ENCODE peak calls at places on chromosomes 2 and 18, in seven cellular contexts. One of them, this sample, is unnamed.
A peak's percentile ranks its signal among the peaks of the same experiment; 100 is the strongest.

GRCh38 chr2:221374234-221374633 is 197.9 kb downstream of the EPHA4 start:
- DNase-seq in thoracic aorta: no peak
- DNase-seq in colonic mucosa: no peak
- DNase-seq in upper lobe of right lung: no peak
- DNase-seq in spleen: no peak
- DNase-seq in body of pancreas: no peak
- DNase-seq in left ventricle myocardium inferior: no peak
- DNase-seq in this sample: no peak

GRCh38 chr2:242046184-242046826 is 176.8 kb downstream of the RTP5 start:
- DNase-seq in spleen: no peak
- DNase-seq in colonic mucosa: no peak
- DNase-seq in thoracic aorta: no peak
- DNase-seq in body of pancreas: no peak
- DNase-seq in upper lobe of right lung: no peak
- DNase-seq in left ventricle myocardium inferior: no peak
- DNase-seq in this sample: no peak

GRCh38 chr2:6341730-6342129 is 524.0 kb downstream of the CMPK2 start:
- DNase-seq in left ventricle myocardium inferior: no peak
- DNase-seq in colonic mucosa: no peak
- DNase-seq in spleen: no peak
- DNase-seq in upper lobe of right lung: no peak
- DNase-seq in body of pancreas: no peak
- DNase-seq in thoracic aorta: no peak
- DNase-seq in this sample: no peak

GRCh38 chr18:46260879-46261143 is 156.6 kb downstream of the HAUS1 start:
- DNase-seq in upper lobe of right lung: no peak
- DNase-seq in thoracic aorta: no peak
- DNase-seq in left ventricle myocardium inferior: no peak
- DNase-seq in body of pancreas: no peak
- DNase-seq in spleen: no peak
- DNase-seq in colonic mucosa: no peak
- DNase-seq in this sample: no peak

GRCh38 chr2:64525323-64525625 is 1.1 kb downstream of the AFTPH start:
- DNase-seq in body of pancreas: no peak
- DNase-seq in left ventricle myocardium inferior: no peak
- DNase-seq in upper lobe of right lung: no peak
- DNase-seq in colonic mucosa: peak; percentile 44
- DNase-seq in spleen: no peak
- DNase-seq in thoracic aorta: no peak
- DNase-seq in this sample: peak; percentile 60

GRCh38 chr2:5846881-5847280 is 154.7 kb downstream of the SOX11 start:
- DNase-seq in thoracic aorta: no peak
- DNase-seq in spleen: no peak
- DNase-seq in colonic mucosa: no peak
- DNase-seq in body of pancreas: no peak
- DNase-seq in upper lobe of right lung: no peak
- DNase-seq in left ventricle myocardium inferior: no peak
- DNase-seq in this sample: no peak

GRCh38 chr18:56139792-56140254 is 498.6 kb downstream of the TXNL1 start:
- DNase-seq in left ventricle myocardium inferior: peak; percentile 51
- DNase-seq in colonic mucosa: no peak
- DNase-seq in upper lobe of right lung: peak; percentile 61
- DNase-seq in body of pancreas: peak; percentile 13
- DNase-seq in thoracic aorta: no peak
- DNase-seq in spleen: no peak
- DNase-seq in this sample: no peak

GRCh38 chr2:9824956-9825720 is 18.1 kb upstream of the TAF1B start:
- DNase-seq in upper lobe of right lung: no peak
- DNase-seq in body of pancreas: no peak
- DNase-seq in spleen: no peak
- DNase-seq in thoracic aorta: no peak
- DNase-seq in colonic mucosa: no peak
- DNase-seq in left ventricle myocardium inferior: no peak
- DNase-seq in this sample: no peak

GRCh38 chr18:5057348-5058012 is 139.6 kb downstream of the AKAIN1 start:
- DNase-seq in body of pancreas: peak; percentile 71
- DNase-seq in upper lobe of right lung: no peak
- DNase-seq in spleen: no peak
- DNase-seq in thoracic aorta: no peak
- DNase-seq in colonic mucosa: peak; percentile 33
- DNase-seq in left ventricle myocardium inferior: peak; percentile 23
- DNase-seq in this sample: peak; percentile 56

GRCh38 chr2:119746836-119747235 is 12.9 kb upstream of the PTPN4 start:
- DNase-seq in spleen: no peak
- DNase-seq in body of pancreas: no peak
- DNase-seq in thoracic aorta: no peak
- DNase-seq in colonic mucosa: no peak
- DNase-seq in left ventricle myocardium inferior: no peak
- DNase-seq in upper lobe of right lung: no peak
- DNase-seq in this sample: no peak

GRCh38 chr2:13230221-13230620 is 513.5 kb downstream of the TRIB2 start:
- DNase-seq in body of pancreas: no peak
- DNase-seq in colonic mucosa: no peak
- DNase-seq in upper lobe of right lung: no peak
- DNase-seq in thoracic aorta: no peak
- DNase-seq in left ventricle myocardium inferior: no peak
- DNase-seq in spleen: no peak
- DNase-seq in this sample: no peak

GRCh38 chr2:151374426-151374825 is 17.0 kb downstream of the TNFAIP6 start:
- DNase-seq in body of pancreas: no peak
- DNase-seq in spleen: no peak
- DNase-seq in upper lobe of right lung: no peak
- DNase-seq in left ventricle myocardium inferior: no peak
- DNase-seq in thoracic aorta: no peak
- DNase-seq in colonic mucosa: no peak
- DNase-seq in this sample: no peak

GRCh38 chr2:167192833-167193232 is 304.6 kb downstream of the XIRP2 start:
- DNase-seq in body of pancreas: no peak
- DNase-seq in thoracic aorta: no peak
- DNase-seq in spleen: no peak
- DNase-seq in left ventricle myocardium inferior: no peak
- DNase-seq in colonic mucosa: no peak
- DNase-seq in upper lobe of right lung: no peak
- DNase-seq in this sample: no peak

GRCh38 chr18:21184396-21184996 is 57.5 kb upstream of the GREB1L start:
- DNase-seq in colonic mucosa: no peak
- DNase-seq in thoracic aorta: no peak
- DNase-seq in left ventricle myocardium inferior: no peak
- DNase-seq in body of pancreas: no peak
- DNase-seq in spleen: no peak
- DNase-seq in upper lobe of right lung: no peak
- DNase-seq in this sample: no peak

GRCh38 chr2:70214958-70215357 is 24.1 kb upstream of the C2orf42 start:
- DNase-seq in body of pancreas: no peak
- DNase-seq in colonic mucosa: no peak
- DNase-seq in upper lobe of right lung: no peak
- DNase-seq in left ventricle myocardium inferior: no peak
- DNase-seq in spleen: no peak
- DNase-seq in thoracic aorta: no peak
- DNase-seq in this sample: no peak

GRCh38 chr18:23779696-23780303 is 90.5 kb downstream of the LAMA3 start:
- DNase-seq in upper lobe of right lung: no peak
- DNase-seq in thoracic aorta: no peak
- DNase-seq in body of pancreas: no peak
- DNase-seq in spleen: no peak
- DNase-seq in colonic mucosa: no peak
- DNase-seq in left ventricle myocardium inferior: no peak
- DNase-seq in this sample: no peak

GRCh38 chr2:61471905-61472805 is 1.3 kb upstream of the USP34 start:
- DNase-seq in upper lobe of right lung: no peak
- DNase-seq in spleen: no peak
- DNase-seq in body of pancreas: peak; percentile 46
- DNase-seq in thoracic aorta: no peak
- DNase-seq in left ventricle myocardium inferior: no peak
- DNase-seq in colonic mucosa: peak; percentile 49
- DNase-seq in this sample: peak; percentile 55

GRCh38 chr2:209340522-209340921 is 83.3 kb upstream of the MAP2 start:
- DNase-seq in left ventricle myocardium inferior: no peak
- DNase-seq in upper lobe of right lung: no peak
- DNase-seq in thoracic aorta: no peak
- DNase-seq in body of pancreas: no peak
- DNase-seq in spleen: no peak
- DNase-seq in colonic mucosa: no peak
- DNase-seq in this sample: no peak

GRCh38 chr2:232527905-232528470 is 2.0 kb downstream of the CHRND start:
- DNase-seq in colonic mucosa: no peak
- DNase-seq in left ventricle myocardium inferior: no peak
- DNase-seq in spleen: no peak
- DNase-seq in body of pancreas: no peak
- DNase-seq in upper lobe of right lung: no peak
- DNase-seq in thoracic aorta: no peak
- DNase-seq in this sample: peak; percentile 11
- H3K4me3 ChIP-seq in colonic mucosa: no peak overlapping the region
- H3K4me3 ChIP-seq in left ventricle myocardium inferior: no peak overlapping the region
- H3K4me3 ChIP-seq in spleen: no peak overlapping the region
- H3K4me3 ChIP-seq in body of pancreas: no peak overlapping the region
- H3K4me3 ChIP-seq in upper lobe of right lung: no peak overlapping the region
- H3K4me3 ChIP-seq in thoracic aorta: no peak overlapping the region
- H3K4me3 ChIP-seq in this sample: no peak overlapping the region

GRCh38 chr18:26621161-26622026 is 73.0 kb upstream of the KCTD1 start:
- DNase-seq in colonic mucosa: peak; percentile 63
- DNase-seq in upper lobe of right lung: peak; percentile 76
- DNase-seq in thoracic aorta: no peak
- DNase-seq in spleen: no peak
- DNase-seq in body of pancreas: peak; percentile 62
- DNase-seq in left ventricle myocardium inferior: peak; percentile 33
- DNase-seq in this sample: no peak
- TF ChIP-seq CTCF in colonic mucosa: peak; percentile 65
- TF ChIP-seq CTCF in upper lobe of right lung: peak; percentile 61
- TF ChIP-seq CTCF in thoracic aorta: peak; percentile 37
- TF ChIP-seq CTCF in spleen: peak; percentile 22
- TF ChIP-seq CTCF in body of pancreas: peak; percentile 75
- TF ChIP-seq CTCF in left ventricle myocardium inferior: peak; percentile 76
- TF ChIP-seq CTCF in this sample: peak; percentile 47

GRCh38 chr2:178485356-178485755 is 5.1 kb downstream of the PLEKHA3 start:
- DNase-seq in spleen: no peak
- DNase-seq in upper lobe of right lung: no peak
- DNase-seq in thoracic aorta: no peak
- DNase-seq in body of pancreas: no peak
- DNase-seq in colonic mucosa: no peak
- DNase-seq in left ventricle myocardium inferior: no peak
- DNase-seq in this sample: no peak
- H3K9me3 ChIP-seq in spleen: no peaks in the 10 kb centered on the region
- H3K9me3 ChIP-seq in upper lobe of right lung: no peaks in the 10 kb centered on the region
- H3K9me3 ChIP-seq in thoracic aorta: no peaks in the 10 kb centered on the region
- H3K9me3 ChIP-seq in body of pancreas: no peaks in the 10 kb centered on the region
- H3K9me3 ChIP-seq in colonic mucosa: no peaks in the 10 kb centered on the region
- H3K9me3 ChIP-seq in left ventricle myocardium inferior: no peaks in the 10 kb centered on the region
- H3K9me3 ChIP-seq in this sample: no peaks in the 10 kb centered on the region

GRCh38 chr2:100281521-100282438 is 40.5 kb downstream of the LONRF2 start:
- DNase-seq in body of pancreas: peak; percentile 37
- DNase-seq in upper lobe of right lung: no peak
- DNase-seq in spleen: no peak
- DNase-seq in colonic mucosa: no peak
- DNase-seq in thoracic aorta: peak; percentile 41
- DNase-seq in left ventricle myocardium inferior: no peak
- DNase-seq in this sample: no peak
- H3K4me3 ChIP-seq in body of pancreas: no peak overlapping the region
- H3K4me3 ChIP-seq in upper lobe of right lung: no peak overlapping the region
- H3K4me3 ChIP-seq in spleen: no peak overlapping the region
- H3K4me3 ChIP-seq in colonic mucosa: no peak overlapping the region
- H3K4me3 ChIP-seq in thoracic aorta: peak overlapping the region; percentile 55
- H3K4me3 ChIP-seq in left ventricle myocardium inferior: peak overlapping the region; percentile 14
- H3K4me3 ChIP-seq in this sample: no peak overlapping the region

GRCh38 chr2:101793277-101793969 is 95.9 kb downstream of the MAP4K4 start:
- DNase-seq in upper lobe of right lung: no peak
- DNase-seq in thoracic aorta: no peak
- DNase-seq in left ventricle myocardium inferior: no peak
- DNase-seq in colonic mucosa: no peak
- DNase-seq in spleen: no peak
- DNase-seq in body of pancreas: peak; percentile 49
- DNase-seq in this sample: no peak
- TF ChIP-seq CTCF in upper lobe of right lung: peak; percentile 13
- TF ChIP-seq CTCF in thoracic aorta: no peak
- TF ChIP-seq CTCF in left ventricle myocardium inferior: peak; percentile 40
- TF ChIP-seq CTCF in colonic mucosa: no peak
- TF ChIP-seq CTCF in spleen: no peak
- TF ChIP-seq CTCF in body of pancreas: no peak
- TF ChIP-seq CTCF in this sample: no peak

DNA sequence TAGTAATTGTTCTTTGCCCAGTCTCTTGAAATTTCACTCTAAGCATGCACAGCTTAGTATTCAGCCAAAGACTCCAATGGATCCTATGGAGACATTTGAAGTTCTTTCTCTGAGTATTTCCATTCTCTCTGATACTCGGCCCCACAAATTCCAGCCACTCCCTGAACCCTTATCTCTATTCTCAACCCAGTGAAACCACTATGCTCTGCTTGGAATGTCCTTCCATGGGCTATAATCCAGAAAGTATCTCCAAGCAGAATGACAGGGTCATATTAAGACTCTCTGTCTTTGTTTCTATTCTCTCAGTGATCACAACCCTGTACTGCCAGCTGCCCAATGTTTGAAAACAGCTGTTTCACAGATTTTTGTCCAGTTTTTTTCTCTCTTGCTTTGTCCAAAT is 22.0 kb downstream of the CHMP3 start:
- DNase-seq in colonic mucosa: no peak
- DNase-seq in left ventricle myocardium inferior: no peak
- DNase-seq in thoracic aorta: no peak
- DNase-seq in body of pancreas: no peak
- DNase-seq in spleen: no peak
- DNase-seq in upper lobe of right lung: no peak
- DNase-seq in this sample: no peak
- H3K9me3 ChIP-seq in colonic mucosa: no peaks in the 10 kb centered on the region
- H3K9me3 ChIP-seq in left ventricle myocardium inferior: no peaks in the 10 kb centered on the region
- H3K9me3 ChIP-seq in thoracic aorta: no peaks in the 10 kb centered on the region
- H3K9me3 ChIP-seq in body of pancreas: no peaks in the 10 kb centered on the region
- H3K9me3 ChIP-seq in spleen: no peaks in the 10 kb centered on the region
- H3K9me3 ChIP-seq in upper lobe of right lung: no peaks in the 10 kb centered on the region
- H3K9me3 ChIP-seq in this sample: peaks cover 5% of the 10 kb centered on the region

GRCh38 chr18:36321636-36322407 is 24.3 kb downstream of the FHOD3 start:
- DNase-seq in spleen: no peak
- DNase-seq in left ventricle myocardium inferior: no peak
- DNase-seq in body of pancreas: no peak
- DNase-seq in upper lobe of right lung: no peak
- DNase-seq in colonic mucosa: no peak
- DNase-seq in thoracic aorta: no peak
- DNase-seq in this sample: no peak
- H3K4me3 ChIP-seq in spleen: no peak overlapping the region
- H3K4me3 ChIP-seq in left ventricle myocardium inferior: no peak overlapping the region
- H3K4me3 ChIP-seq in body of pancreas: no peak overlapping the region
- H3K4me3 ChIP-seq in upper lobe of right lung: no peak overlapping the region
- H3K4me3 ChIP-seq in colonic mucosa: no peak overlapping the region
- H3K4me3 ChIP-seq in thoracic aorta: no peak overlapping the region
- H3K4me3 ChIP-seq in this sample: no peak overlapping the region

This sample was measured in mucosa of descending colon.